ENCODE peak calls at places on chromosomes 16 and 17, in seven cellular contexts. One of them, this sample, is unnamed. For H3K4me1, the result is how much of the 10 kb centered on the place peaks cover.

GRCh38 chr17:10842658-10843057 is 4.8 kb upstream of the PIRT start:
- DNase-seq in tibial nerve: no peak
- DNase-seq in HepG2: no peak
- DNase-seq in ovary: no peak
- DNase-seq in SK-N-SH: no peak
- DNase-seq in A549: no peak
- DNase-seq in esophagus muscularis mucosa: no peak
- DNase-seq in this sample: peak

GRCh38 chr16:11699234-11699894 is 31.1 kb downstream of the SNN start:
- DNase-seq in tibial nerve: no peak
- DNase-seq in ovary: no peak
- DNase-seq in SK-N-SH: no peak
- DNase-seq in HepG2: no peak
- DNase-seq in esophagus muscularis mucosa: no peak
- DNase-seq in A549: no peak
- DNase-seq in this sample: no peak

GRCh38 chr17:73600103-73600871 is 44.0 kb downstream of the SDK2 start:
- DNase-seq in esophagus muscularis mucosa: no peak
- DNase-seq in SK-N-SH: peak
- DNase-seq in tibial nerve: peak
- DNase-seq in ovary: no peak
- DNase-seq in HepG2: no peak
- DNase-seq in A549: no peak
- DNase-seq in this sample: no peak

GRCh38 chr16:31707743-31708335 is 165.8 kb upstream of the ZNF267 start:
- DNase-seq in A549: no peak
- DNase-seq in esophagus muscularis mucosa: no peak
- DNase-seq in ovary: no peak
- DNase-seq in tibial nerve: no peak
- DNase-seq in HepG2: no peak
- DNase-seq in SK-N-SH: no peak
- DNase-seq in this sample: no peak

GRCh38 chr17:78315355-78316114 is 44.3 kb downstream of the SOCS3 start:
- DNase-seq in HepG2: peak
- DNase-seq in ovary: peak
- DNase-seq in A549: peak
- DNase-seq in tibial nerve: peak
- DNase-seq in esophagus muscularis mucosa: peak
- DNase-seq in SK-N-SH: peak
- DNase-seq in this sample: peak

GRCh38 chr17:58447039-58447975 is 30.0 kb upstream of the RNF43 start:
- DNase-seq in A549: peak
- DNase-seq in SK-N-SH: peak
- DNase-seq in ovary: no peak
- DNase-seq in HepG2: peak
- DNase-seq in tibial nerve: no peak
- DNase-seq in esophagus muscularis mucosa: no peak
- DNase-seq in this sample: peak

GRCh38 chr16:56969769-56970168 is 8.0 kb downstream of the CETP start:
- DNase-seq in SK-N-SH: no peak
- DNase-seq in ovary: no peak
- DNase-seq in HepG2: no peak
- DNase-seq in A549: no peak
- DNase-seq in tibial nerve: no peak
- DNase-seq in esophagus muscularis mucosa: no peak
- DNase-seq in this sample: no peak

GRCh38 chr17:27559506-27559931 is 71.5 kb upstream of the LGALS9 start:
- DNase-seq in esophagus muscularis mucosa: no peak
- DNase-seq in SK-N-SH: peak
- DNase-seq in A549: no peak
- DNase-seq in HepG2: peak
- DNase-seq in tibial nerve: peak
- DNase-seq in ovary: peak
- DNase-seq in this sample: no peak

GRCh38 chr16:55113195-55113594 is 182.5 kb downstream of the IRX5 start:
- DNase-seq in esophagus muscularis mucosa: no peak
- DNase-seq in A549: no peak
- DNase-seq in ovary: no peak
- DNase-seq in SK-N-SH: no peak
- DNase-seq in HepG2: no peak
- DNase-seq in tibial nerve: no peak
- DNase-seq in this sample: no peak

GRCh38 chr16:88647178-88648070 is 3.4 kb downstream of the CYBA start:
- DNase-seq in tibial nerve: no peak
- DNase-seq in esophagus muscularis mucosa: no peak
- DNase-seq in SK-N-SH: no peak
- DNase-seq in ovary: no peak
- DNase-seq in HepG2: no peak
- DNase-seq in A549: no peak
- DNase-seq in this sample: no peak

GRCh38 chr17:78137392-78138203 is 7.0 kb downstream of the TMC8 start:
- DNase-seq in HepG2: no peak
- DNase-seq in A549: peak
- DNase-seq in tibial nerve: no peak
- DNase-seq in SK-N-SH: peak
- DNase-seq in ovary: no peak
- DNase-seq in esophagus muscularis mucosa: no peak
- DNase-seq in this sample: no peak

GRCh38 chr17:61185385-61185784 is 214.3 kb upstream of the TBX2 start:
- DNase-seq in ovary: no peak
- DNase-seq in tibial nerve: no peak
- DNase-seq in A549: no peak
- DNase-seq in HepG2: no peak
- DNase-seq in esophagus muscularis mucosa: no peak
- DNase-seq in SK-N-SH: no peak
- DNase-seq in this sample: no peak

GRCh38 chr16:10616744-10617640 is 36.6 kb upstream of the EMP2 start:
- DNase-seq in A549: peak
- DNase-seq in SK-N-SH: peak
- DNase-seq in ovary: peak
- DNase-seq in HepG2: peak
- DNase-seq in esophagus muscularis mucosa: no peak
- DNase-seq in tibial nerve: peak
- DNase-seq in this sample: peak

GRCh38 chr16:88560722-88561484 is 9.3 kb upstream of the ZC3H18 start:
- DNase-seq in ovary: no peak
- DNase-seq in A549: no peak
- DNase-seq in esophagus muscularis mucosa: no peak
- DNase-seq in SK-N-SH: no peak
- DNase-seq in tibial nerve: no peak
- DNase-seq in HepG2: peak
- DNase-seq in this sample: no peak

GRCh38 chr16:48385272-48385953 is at the start of gene SIAH1:
- DNase-seq in esophagus muscularis mucosa: no peak
- DNase-seq in SK-N-SH: peak
- DNase-seq in ovary: peak
- DNase-seq in A549: peak
- DNase-seq in tibial nerve: peak
- DNase-seq in HepG2: peak
- DNase-seq in this sample: peak

GRCh38 chr16:4089811-4090293 is 26.4 kb downstream of the ADCY9 start:
- DNase-seq in esophagus muscularis mucosa: no peak
- DNase-seq in HepG2: no peak
- DNase-seq in SK-N-SH: no peak
- DNase-seq in tibial nerve: no peak
- DNase-seq in ovary: no peak
- DNase-seq in A549: no peak
- DNase-seq in this sample: no peak

GRCh38 chr16:24635900-24636610 is 93.4 kb upstream of the TNRC6A start:
- DNase-seq in SK-N-SH: peak
- DNase-seq in tibial nerve: peak
- DNase-seq in HepG2: no peak
- DNase-seq in ovary: peak
- DNase-seq in esophagus muscularis mucosa: no peak
- DNase-seq in A549: peak
- DNase-seq in this sample: peak

GRCh38 chr17:77444653-77445029 is 303.9 kb downstream of the SEC14L1 start:
- DNase-seq in SK-N-SH: no peak
- DNase-seq in esophagus muscularis mucosa: no peak
- DNase-seq in A549: no peak
- DNase-seq in ovary: peak
- DNase-seq in HepG2: no peak
- DNase-seq in tibial nerve: no peak
- DNase-seq in this sample: no peak

GRCh38 chr17:79043931-79044320 is 20.0 kb downstream of the C1QTNF1 start:
- DNase-seq in SK-N-SH: no peak
- DNase-seq in ovary: no peak
- DNase-seq in HepG2: no peak
- DNase-seq in esophagus muscularis mucosa: no peak
- DNase-seq in tibial nerve: no peak
- DNase-seq in A549: no peak
- DNase-seq in this sample: no peak

GRCh38 chr16:70467113-70467512 is 12.7 kb downstream of the FCSK start:
- DNase-seq in SK-N-SH: no peak
- DNase-seq in HepG2: no peak
- DNase-seq in tibial nerve: no peak
- DNase-seq in ovary: no peak
- DNase-seq in esophagus muscularis mucosa: no peak
- DNase-seq in A549: no peak
- DNase-seq in this sample: no peak

GRCh38 chr17:49715717-49716279 is 8.0 kb upstream of the SLC35B1 start:
- DNase-seq in HepG2: no peak
- DNase-seq in ovary: no peak
- DNase-seq in SK-N-SH: no peak
- DNase-seq in A549: no peak
- DNase-seq in tibial nerve: no peak
- DNase-seq in esophagus muscularis mucosa: no peak
- DNase-seq in this sample: no peak

GRCh38 chr17:49717371-49717841 is 9.6 kb upstream of the SLC35B1 start:
- DNase-seq in SK-N-SH: no peak
- DNase-seq in HepG2: no peak
- DNase-seq in ovary: no peak
- DNase-seq in A549: no peak
- DNase-seq in esophagus muscularis mucosa: no peak
- DNase-seq in tibial nerve: no peak
- DNase-seq in this sample: peak

GRCh38 chr17:49716952-49717351 is 9.2 kb upstream of the SLC35B1 start:
- DNase-seq in HepG2: no peak
- DNase-seq in A549: no peak
- DNase-seq in esophagus muscularis mucosa: no peak
- DNase-seq in tibial nerve: no peak
- DNase-seq in ovary: no peak
- DNase-seq in SK-N-SH: no peak
- DNase-seq in this sample: no peak

GRCh38 chr17:49715221-49715620 is 7.5 kb upstream of the SLC35B1 start:
- DNase-seq in A549: no peak
- DNase-seq in tibial nerve: no peak
- DNase-seq in HepG2: no peak
- DNase-seq in SK-N-SH: no peak
- DNase-seq in esophagus muscularis mucosa: no peak
- DNase-seq in ovary: no peak
- DNase-seq in this sample: no peak
- H3K4me1 ChIP-seq in A549: under half
- H3K4me1 ChIP-seq in tibial nerve: under half
- H3K4me1 ChIP-seq in HepG2: under half
- H3K4me1 ChIP-seq in SK-N-SH: under half
- H3K4me1 ChIP-seq in esophagus muscularis mucosa: under half
- H3K4me1 ChIP-seq in ovary: under half
- H3K4me1 ChIP-seq in this sample: under half

DNA sequence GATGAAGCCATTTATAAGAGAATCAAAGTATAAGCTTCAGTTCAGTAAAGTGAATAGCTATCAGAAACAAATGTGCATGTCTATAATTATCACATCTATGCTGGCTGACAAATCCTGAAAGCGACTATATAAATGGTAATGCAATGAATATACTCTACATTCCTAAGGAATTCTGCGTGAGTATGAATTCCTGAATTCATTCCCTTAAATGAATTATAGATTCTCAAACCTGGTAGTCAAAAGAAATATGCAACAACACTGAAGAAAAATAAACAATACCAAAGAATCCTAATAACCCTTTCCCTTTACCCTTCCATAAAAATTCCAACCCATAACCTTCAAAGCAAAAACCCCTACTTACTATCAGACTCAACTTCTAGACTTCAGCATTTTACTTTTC is 416.6 kb upstream of the PMFBP1 start:
- DNase-seq in HepG2: no peak
- DNase-seq in tibial nerve: no peak
- DNase-seq in ovary: no peak
- DNase-seq in A549: no peak
- DNase-seq in esophagus muscularis mucosa: no peak
- DNase-seq in SK-N-SH: no peak
- DNase-seq in this sample: no peak
- TF ChIP-seq EP300 in HepG2: no peak
- TF ChIP-seq EP300 in tibial nerve: no peak
- TF ChIP-seq EP300 in ovary: no peak
- TF ChIP-seq EP300 in A549: no peak
- TF ChIP-seq EP300 in esophagus muscularis mucosa: no peak
- TF ChIP-seq EP300 in SK-N-SH: no peak
- TF ChIP-seq EP300 in this sample: no peak

GRCh38 chr17:50174444-50174843 is 8.6 kb downstream of the SGCA start:
- DNase-seq in esophagus muscularis mucosa: no peak
- DNase-seq in HepG2: no peak
- DNase-seq in SK-N-SH: no peak
- DNase-seq in A549: no peak
- DNase-seq in ovary: no peak
- DNase-seq in tibial nerve: no peak
- DNase-seq in this sample: no peak

GRCh38 chr17:50175035-50175788 is 9.4 kb downstream of the SGCA start:
- DNase-seq in SK-N-SH: no peak
- DNase-seq in ovary: no peak
- DNase-seq in tibial nerve: no peak
- DNase-seq in A549: no peak
- DNase-seq in esophagus muscularis mucosa: no peak
- DNase-seq in HepG2: no peak
- DNase-seq in this sample: no peak

GRCh38 chr17:50177476-50177875 is 11.7 kb downstream of the SGCA start:
- DNase-seq in tibial nerve: no peak
- DNase-seq in A549: no peak
- DNase-seq in ovary: no peak
- DNase-seq in SK-N-SH: no peak
- DNase-seq in esophagus muscularis mucosa: no peak
- DNase-seq in HepG2: no peak
- DNase-seq in this sample: no peak

GRCh38 chr17:50177983-50178834 is 12.4 kb downstream of the SGCA start:
- DNase-seq in SK-N-SH: peak
- DNase-seq in ovary: peak
- DNase-seq in A549: peak
- DNase-seq in tibial nerve: no peak
- DNase-seq in esophagus muscularis mucosa: peak
- DNase-seq in HepG2: peak
- DNase-seq in this sample: peak

GRCh38 chr17:50176559-50177471 is 11.0 kb downstream of the SGCA start:
- DNase-seq in A549: peak
- DNase-seq in tibial nerve: no peak
- DNase-seq in esophagus muscularis mucosa: no peak
- DNase-seq in ovary: no peak
- DNase-seq in HepG2: no peak
- DNase-seq in SK-N-SH: no peak
- DNase-seq in this sample: no peak
- H3K4me1 ChIP-seq in A549: half or more
- H3K4me1 ChIP-seq in tibial nerve: under half
- H3K4me1 ChIP-seq in esophagus muscularis mucosa: under half
- H3K4me1 ChIP-seq in ovary: under half
- H3K4me1 ChIP-seq in HepG2: half or more
- H3K4me1 ChIP-seq in SK-N-SH: half or more
- H3K4me1 ChIP-seq in this sample: half or more

DNA sequence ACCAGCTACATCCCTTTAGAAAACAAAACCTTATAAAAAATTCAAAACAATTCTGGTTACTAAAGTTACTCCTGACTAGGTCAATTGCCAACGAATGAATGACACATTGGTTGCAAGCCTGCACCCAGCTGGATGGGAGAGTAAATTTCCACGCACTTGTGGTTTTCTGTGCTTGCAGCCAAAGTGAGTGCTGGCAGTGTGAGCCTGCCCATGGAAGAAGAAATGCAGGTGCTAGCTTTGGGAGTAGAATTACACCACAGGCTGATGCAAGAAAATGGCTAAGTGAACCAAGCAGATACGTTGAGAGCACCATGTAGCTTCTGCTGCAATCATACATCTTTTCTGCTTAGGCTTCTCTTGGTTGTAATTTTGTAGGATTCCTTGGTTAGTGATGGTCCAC is 74.6 kb downstream of the SYCE1L start:
- DNase-seq in HepG2: no peak
- DNase-seq in A549: no peak
- DNase-seq in ovary: no peak
- DNase-seq in SK-N-SH: no peak
- DNase-seq in tibial nerve: no peak
- DNase-seq in esophagus muscularis mucosa: no peak
- DNase-seq in this sample: no peak
- TF ChIP-seq EP300 in HepG2: no peak
- TF ChIP-seq EP300 in A549: no peak
- TF ChIP-seq EP300 in ovary: no peak
- TF ChIP-seq EP300 in SK-N-SH: no peak
- TF ChIP-seq EP300 in tibial nerve: no peak
- TF ChIP-seq EP300 in esophagus muscularis mucosa: no peak
- TF ChIP-seq EP300 in this sample: no peak